ENCODE peak calls at places on chromosomes 5 and 9, in nine cellular contexts. One of them, this sample, is unnamed.

GRCh38 chr5:112154940-112155686 is 264.0 kb downstream of the EPB41L4A start:
- DNase-seq in HCT116: no peak
- DNase-seq in OCI-LY7: no peak
- DNase-seq in neural progenitor cell: no peak
- DNase-seq in hepatocyte: no peak
- DNase-seq in GM23338: no peak
- DNase-seq in PC-3: peak; percentile 48
- DNase-seq in SK-N-SH: no peak
- DNase-seq in MM.1S: no peak
- DNase-seq in this sample: peak; percentile 90

GRCh38 chr9:35257986-35258664 is 96.3 kb downstream of the UNC13B start:
- DNase-seq in HCT116: no peak
- DNase-seq in OCI-LY7: no peak
- DNase-seq in neural progenitor cell: no peak
- DNase-seq in hepatocyte: peak; percentile 8
- DNase-seq in GM23338: no peak
- DNase-seq in PC-3: no peak
- DNase-seq in SK-N-SH: no peak
- DNase-seq in MM.1S: peak; percentile 59
- DNase-seq in this sample: no peak

GRCh38 chr9:129761293-129761900 is 8.6 kb upstream of the PTGES start:
- DNase-seq in HCT116: no peak
- DNase-seq in OCI-LY7: no peak
- DNase-seq in neural progenitor cell: no peak
- DNase-seq in hepatocyte: no peak
- DNase-seq in GM23338: no peak
- DNase-seq in PC-3: no peak
- DNase-seq in SK-N-SH: no peak
- DNase-seq in MM.1S: no peak
- DNase-seq in this sample: peak; percentile 74

GRCh38 chr9:36029765-36030528 is 6.8 kb upstream of the RECK start:
- DNase-seq in HCT116: no peak
- DNase-seq in OCI-LY7: no peak
- DNase-seq in neural progenitor cell: no peak
- DNase-seq in hepatocyte: peak; percentile 35
- DNase-seq in GM23338: no peak
- DNase-seq in PC-3: peak; percentile 86
- DNase-seq in SK-N-SH: no peak
- DNase-seq in MM.1S: peak; percentile 16
- DNase-seq in this sample: peak; percentile 97

GRCh38 chr9:90642570-90643539 is at the start of gene DIRAS2:
- DNase-seq in HCT116: peak; percentile 6
- DNase-seq in OCI-LY7: no peak
- DNase-seq in neural progenitor cell: peak; percentile 83
- DNase-seq in hepatocyte: peak; percentile 84
- DNase-seq in GM23338: peak; percentile 84
- DNase-seq in PC-3: peak; percentile 57
- DNase-seq in SK-N-SH: peak; percentile 85
- DNase-seq in MM.1S: peak; percentile 94
- DNase-seq in this sample: peak; percentile 68

GRCh38 chr5:165334186-165334585 is 1828.8 kb downstream of the MAT2B start:
- DNase-seq in HCT116: no peak
- DNase-seq in OCI-LY7: no peak
- DNase-seq in neural progenitor cell: no peak
- DNase-seq in hepatocyte: no peak
- DNase-seq in GM23338: no peak
- DNase-seq in PC-3: peak; percentile 15
- DNase-seq in SK-N-SH: no peak
- DNase-seq in MM.1S: no peak
- DNase-seq in this sample: no peak

GRCh38 chr5:116626272-116626723 is 51.7 kb upstream of the SEMA6A start:
- DNase-seq in HCT116: no peak
- DNase-seq in OCI-LY7: no peak
- DNase-seq in neural progenitor cell: peak; percentile 53
- DNase-seq in hepatocyte: peak; percentile 61
- DNase-seq in GM23338: no peak
- DNase-seq in PC-3: no peak
- DNase-seq in SK-N-SH: no peak
- DNase-seq in MM.1S: no peak
- DNase-seq in this sample: peak; percentile 32

GRCh38 chr5:15737882-15738677 is 238.1 kb downstream of the FBXL7 start:
- DNase-seq in HCT116: no peak
- DNase-seq in OCI-LY7: no peak
- DNase-seq in neural progenitor cell: no peak
- DNase-seq in hepatocyte: no peak
- DNase-seq in GM23338: no peak
- DNase-seq in PC-3: no peak
- DNase-seq in SK-N-SH: no peak
- DNase-seq in MM.1S: no peak
- DNase-seq in this sample: peak; percentile 39

GRCh38 chr9:109537288-109537687 is 39.2 kb upstream of the PTPN3 start:
- DNase-seq in HCT116: no peak
- DNase-seq in OCI-LY7: no peak
- DNase-seq in neural progenitor cell: no peak
- DNase-seq in hepatocyte: no peak
- DNase-seq in GM23338: no peak
- DNase-seq in PC-3: no peak
- DNase-seq in SK-N-SH: no peak
- DNase-seq in MM.1S: no peak
- DNase-seq in this sample: no peak

GRCh38 chr9:109538346-109538745 is 40.2 kb upstream of the PTPN3 start:
- DNase-seq in HCT116: no peak
- DNase-seq in OCI-LY7: no peak
- DNase-seq in neural progenitor cell: no peak
- DNase-seq in hepatocyte: no peak
- DNase-seq in GM23338: no peak
- DNase-seq in PC-3: peak; percentile 57
- DNase-seq in SK-N-SH: no peak
- DNase-seq in MM.1S: no peak
- DNase-seq in this sample: no peak

GRCh38 chr9:109536859-109537258 is 38.8 kb upstream of the PTPN3 start:
- DNase-seq in HCT116: no peak
- DNase-seq in OCI-LY7: no peak
- DNase-seq in neural progenitor cell: no peak
- DNase-seq in hepatocyte: no peak
- DNase-seq in GM23338: no peak
- DNase-seq in PC-3: no peak
- DNase-seq in SK-N-SH: no peak
- DNase-seq in MM.1S: no peak
- DNase-seq in this sample: no peak

GRCh38 chr9:109534151-109534550 is 36.0 kb upstream of the PTPN3 start:
- DNase-seq in HCT116: no peak
- DNase-seq in OCI-LY7: no peak
- DNase-seq in neural progenitor cell: no peak
- DNase-seq in hepatocyte: no peak
- DNase-seq in GM23338: no peak
- DNase-seq in PC-3: no peak
- DNase-seq in SK-N-SH: no peak
- DNase-seq in MM.1S: no peak
- DNase-seq in this sample: no peak

DNA sequence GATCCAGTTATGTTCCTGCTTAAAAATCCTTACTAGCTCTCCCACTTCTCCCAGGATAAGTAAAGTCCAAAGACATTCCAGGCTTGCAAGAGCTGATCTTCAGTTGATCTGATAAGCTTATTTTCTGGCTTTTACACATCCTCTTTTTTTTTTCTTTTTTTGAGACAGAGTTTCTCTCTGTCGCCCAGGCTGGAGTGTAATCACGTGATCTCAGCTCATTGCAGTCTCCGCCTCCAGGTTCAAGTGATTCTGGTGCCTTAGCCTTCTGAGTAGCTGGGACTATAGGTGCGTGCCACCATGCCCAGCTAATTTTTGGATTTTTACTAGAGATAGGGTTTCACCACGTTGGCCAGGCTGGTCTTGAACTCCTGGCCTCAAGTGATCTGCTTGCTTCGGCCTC is 37.3 kb upstream of the PTPN3 start:
- DNase-seq in HCT116: no peak
- DNase-seq in OCI-LY7: no peak
- DNase-seq in neural progenitor cell: no peak
- DNase-seq in hepatocyte: no peak
- DNase-seq in GM23338: no peak
- DNase-seq in PC-3: no peak
- DNase-seq in SK-N-SH: no peak
- DNase-seq in MM.1S: no peak
- DNase-seq in this sample: no peak
- TF ChIP-seq EZH2phosphoT487 in HCT116: no peak
- TF ChIP-seq EZH2phosphoT487 in OCI-LY7: no peak
- TF ChIP-seq EZH2phosphoT487 in neural progenitor cell: no peak
- TF ChIP-seq EZH2phosphoT487 in hepatocyte: no peak
- TF ChIP-seq EZH2phosphoT487 in GM23338: no peak
- TF ChIP-seq EZH2phosphoT487 in PC-3: no peak
- TF ChIP-seq EZH2phosphoT487 in SK-N-SH: no peak
- TF ChIP-seq EZH2phosphoT487 in MM.1S: no peak
- TF ChIP-seq EZH2phosphoT487 in this sample: no peak

GRCh38 chr5:172896465-172896864 is 62.4 kb downstream of the ERGIC1 start:
- DNase-seq in HCT116: no peak
- DNase-seq in OCI-LY7: no peak
- DNase-seq in neural progenitor cell: no peak
- DNase-seq in hepatocyte: no peak
- DNase-seq in GM23338: no peak
- DNase-seq in PC-3: no peak
- DNase-seq in SK-N-SH: no peak
- DNase-seq in MM.1S: no peak
- DNase-seq in this sample: peak; percentile 47

GRCh38 chr5:172894767-172895166 is 60.7 kb downstream of the ERGIC1 start:
- DNase-seq in HCT116: no peak
- DNase-seq in OCI-LY7: no peak
- DNase-seq in neural progenitor cell: no peak
- DNase-seq in hepatocyte: no peak
- DNase-seq in GM23338: no peak
- DNase-seq in PC-3: no peak
- DNase-seq in SK-N-SH: no peak
- DNase-seq in MM.1S: no peak
- DNase-seq in this sample: no peak

GRCh38 chr5:172892713-172893112 is 58.7 kb downstream of the ERGIC1 start:
- DNase-seq in HCT116: no peak
- DNase-seq in OCI-LY7: no peak
- DNase-seq in neural progenitor cell: no peak
- DNase-seq in hepatocyte: no peak
- DNase-seq in GM23338: no peak
- DNase-seq in PC-3: no peak
- DNase-seq in SK-N-SH: no peak
- DNase-seq in MM.1S: no peak
- DNase-seq in this sample: no peak

GRCh38 chr5:172897691-172898512 is 61.3 kb upstream of the RPL26L1 start:
- DNase-seq in HCT116: no peak
- DNase-seq in OCI-LY7: no peak
- DNase-seq in neural progenitor cell: peak; percentile 78
- DNase-seq in hepatocyte: peak; percentile 64
- DNase-seq in GM23338: no peak
- DNase-seq in PC-3: peak; percentile 31
- DNase-seq in SK-N-SH: no peak
- DNase-seq in MM.1S: no peak
- DNase-seq in this sample: peak; percentile 95

DNA sequence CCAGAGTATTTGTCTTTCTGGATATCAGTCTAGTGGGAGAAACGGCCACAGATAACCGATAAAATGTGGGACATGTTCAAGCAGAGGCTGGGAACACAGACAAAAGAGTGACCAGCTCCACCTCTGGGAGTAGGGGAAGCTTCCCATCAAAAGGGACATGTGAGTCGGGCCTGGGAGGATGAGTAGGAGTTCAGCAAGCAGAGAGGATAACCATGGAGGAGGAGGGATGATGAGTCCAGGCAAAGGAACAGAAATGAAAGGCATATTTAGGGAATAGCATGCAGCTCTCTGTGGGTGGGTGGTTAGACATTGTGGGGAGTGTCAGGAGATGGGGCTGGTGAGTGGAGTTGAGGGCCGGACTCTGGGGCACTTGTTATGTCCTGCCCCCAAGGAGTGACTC is 61.5 kb downstream of the ERGIC1 start:
- DNase-seq in HCT116: no peak
- DNase-seq in OCI-LY7: no peak
- DNase-seq in neural progenitor cell: no peak
- DNase-seq in hepatocyte: no peak
- DNase-seq in GM23338: no peak
- DNase-seq in PC-3: no peak
- DNase-seq in SK-N-SH: no peak
- DNase-seq in MM.1S: no peak
- DNase-seq in this sample: no peak
- H3K4me1 ChIP-seq in HCT116: no peaks in the 10 kb centered on the region
- H3K4me1 ChIP-seq in OCI-LY7: no peaks in the 10 kb centered on the region
- H3K4me1 ChIP-seq in neural progenitor cell: peaks cover 13% of the 10 kb centered on the region
- H3K4me1 ChIP-seq in hepatocyte: peaks cover 6% of the 10 kb centered on the region
- H3K4me1 ChIP-seq in GM23338: no peaks in the 10 kb centered on the region
- H3K4me1 ChIP-seq in PC-3: peaks cover 3% of the 10 kb centered on the region
- H3K4me1 ChIP-seq in SK-N-SH: no peaks in the 10 kb centered on the region
- H3K4me1 ChIP-seq in MM.1S: no peaks in the 10 kb centered on the region
- H3K4me1 ChIP-seq in this sample: peaks cover 28% of the 10 kb centered on the region

GRCh38 chr5:40915341-40915926 is 6.1 kb downstream of the C7 start:
- DNase-seq in HCT116: no peak
- DNase-seq in OCI-LY7: no peak
- DNase-seq in neural progenitor cell: no peak
- DNase-seq in hepatocyte: no peak
- DNase-seq in GM23338: no peak
- DNase-seq in PC-3: no peak
- DNase-seq in SK-N-SH: no peak
- DNase-seq in MM.1S: no peak
- DNase-seq in this sample: no peak
- H3K27ac ChIP-seq in HCT116: no peak overlapping the region
- H3K27ac ChIP-seq in OCI-LY7: no peak overlapping the region
- H3K27ac ChIP-seq in neural progenitor cell: no peak overlapping the region
- H3K27ac ChIP-seq in hepatocyte: no peak overlapping the region
- H3K27ac ChIP-seq in GM23338: no peak overlapping the region
- H3K27ac ChIP-seq in PC-3: no peak overlapping the region
- H3K27ac ChIP-seq in SK-N-SH: no peak overlapping the region
- H3K27ac ChIP-seq in MM.1S: no peak overlapping the region
- H3K27ac ChIP-seq in this sample: no peak overlapping the region

GRCh38 chr5:9244417-9244816 is 301.5 kb downstream of the SEMA5A start:
- DNase-seq in HCT116: no peak
- DNase-seq in OCI-LY7: no peak
- DNase-seq in neural progenitor cell: no peak
- DNase-seq in hepatocyte: no peak
- DNase-seq in GM23338: no peak
- DNase-seq in PC-3: no peak
- DNase-seq in SK-N-SH: no peak
- DNase-seq in MM.1S: no peak
- DNase-seq in this sample: no peak

GRCh38 chr5:9245071-9245470 is 300.8 kb downstream of the SEMA5A start:
- DNase-seq in HCT116: no peak
- DNase-seq in OCI-LY7: no peak
- DNase-seq in neural progenitor cell: no peak
- DNase-seq in hepatocyte: no peak
- DNase-seq in GM23338: no peak
- DNase-seq in PC-3: peak; percentile 41
- DNase-seq in SK-N-SH: no peak
- DNase-seq in MM.1S: no peak
- DNase-seq in this sample: peak; percentile 32

GRCh38 chr5:9251379-9251980 is 294.4 kb downstream of the SEMA5A start:
- DNase-seq in HCT116: no peak
- DNase-seq in OCI-LY7: no peak
- DNase-seq in neural progenitor cell: no peak
- DNase-seq in hepatocyte: no peak
- DNase-seq in GM23338: no peak
- DNase-seq in PC-3: peak; percentile 73
- DNase-seq in SK-N-SH: no peak
- DNase-seq in MM.1S: no peak
- DNase-seq in this sample: peak; percentile 57

DNA sequence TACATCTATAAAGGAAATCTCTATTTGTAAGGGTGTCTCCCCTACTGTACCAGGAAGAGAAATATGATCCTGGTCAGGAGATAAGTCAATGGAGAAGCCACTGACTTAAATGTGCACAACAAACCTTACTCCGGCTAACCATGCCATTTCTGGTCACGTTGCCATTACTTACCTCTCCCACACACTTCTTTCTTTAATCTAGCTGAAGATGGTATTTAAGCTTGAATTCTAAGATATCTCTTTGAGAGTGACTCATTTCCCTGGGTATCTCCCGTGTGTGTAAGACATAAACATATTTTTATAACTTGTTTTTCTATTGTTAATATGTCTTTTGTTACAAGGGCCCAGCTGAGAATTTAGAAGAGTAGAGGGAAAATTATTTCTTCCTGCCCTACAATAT is 296.6 kb downstream of the SEMA5A start:
- DNase-seq in HCT116: no peak
- DNase-seq in OCI-LY7: no peak
- DNase-seq in neural progenitor cell: no peak
- DNase-seq in hepatocyte: no peak
- DNase-seq in GM23338: no peak
- DNase-seq in PC-3: no peak
- DNase-seq in SK-N-SH: no peak
- DNase-seq in MM.1S: no peak
- DNase-seq in this sample: no peak
- TF ChIP-seq EZH2phosphoT487 in HCT116: no peak
- TF ChIP-seq EZH2phosphoT487 in OCI-LY7: no peak
- TF ChIP-seq EZH2phosphoT487 in neural progenitor cell: no peak
- TF ChIP-seq EZH2phosphoT487 in hepatocyte: no peak
- TF ChIP-seq EZH2phosphoT487 in GM23338: no peak
- TF ChIP-seq EZH2phosphoT487 in PC-3: no peak
- TF ChIP-seq EZH2phosphoT487 in SK-N-SH: no peak
- TF ChIP-seq EZH2phosphoT487 in MM.1S: no peak
- TF ChIP-seq EZH2phosphoT487 in this sample: no peak